ENCODE peak calls at places on chromosomes 11 and 22, in six cellular contexts. One of them, this sample, is unnamed.
A peak's percentile ranks its signal among the peaks of the same experiment; 100 is the strongest.

GRCh38 chr22:19179472-19180048 is 1.0 kb upstream of the SLC25A1 start:
- DNase-seq in upper lobe of right lung: peak; percentile 89
- DNase-seq in WERI-Rb-1: peak; percentile 83
- DNase-seq in PC-9: peak; percentile 76
- DNase-seq in endodermal cell: peak; percentile 92
- DNase-seq in cardiac muscle cell: peak; percentile 83
- DNase-seq in this sample: peak; percentile 37

GRCh38 chr22:38271927-38272372 is 860 bp downstream of the TMEM184B start:
- DNase-seq in WERI-Rb-1: no peak
- DNase-seq in upper lobe of right lung: peak; percentile 81
- DNase-seq in cardiac muscle cell: no peak
- DNase-seq in endodermal cell: peak; percentile 76
- DNase-seq in PC-9: peak; percentile 68
- DNase-seq in this sample: no peak

GRCh38 chr11:40306938-40307548 is 1152.4 kb downstream of the LRRC4C start:
- DNase-seq in PC-9: no peak
- DNase-seq in endodermal cell: peak; percentile 52
- DNase-seq in WERI-Rb-1: no peak
- DNase-seq in cardiac muscle cell: peak; percentile 56
- DNase-seq in upper lobe of right lung: no peak
- DNase-seq in this sample: no peak

GRCh38 chr11:25859776-25860175 is 472.2 kb upstream of the ANO3 start:
- DNase-seq in cardiac muscle cell: no peak
- DNase-seq in upper lobe of right lung: no peak
- DNase-seq in WERI-Rb-1: no peak
- DNase-seq in endodermal cell: no peak
- DNase-seq in PC-9: no peak
- DNase-seq in this sample: no peak

GRCh38 chr11:125275905-125276634 is 111.5 kb downstream of the PKNOX2 start:
- DNase-seq in endodermal cell: no peak
- DNase-seq in cardiac muscle cell: no peak
- DNase-seq in upper lobe of right lung: no peak
- DNase-seq in WERI-Rb-1: no peak
- DNase-seq in PC-9: no peak
- DNase-seq in this sample: no peak

GRCh38 chr22:20431520-20432237 is 5.9 kb downstream of the SCARF2 start:
- DNase-seq in endodermal cell: peak; percentile 76
- DNase-seq in PC-9: no peak
- DNase-seq in WERI-Rb-1: peak; percentile 79
- DNase-seq in upper lobe of right lung: peak; percentile 65
- DNase-seq in cardiac muscle cell: no peak
- DNase-seq in this sample: no peak

GRCh38 chr11:15055620-15056356 is 17.6 kb upstream of the CALCB start:
- DNase-seq in endodermal cell: no peak
- DNase-seq in upper lobe of right lung: no peak
- DNase-seq in cardiac muscle cell: no peak
- DNase-seq in WERI-Rb-1: no peak
- DNase-seq in PC-9: no peak
- DNase-seq in this sample: peak; percentile 51

GRCh38 chr11:87298155-87298554 is 260.4 kb downstream of the TMEM135 start:
- DNase-seq in WERI-Rb-1: no peak
- DNase-seq in endodermal cell: no peak
- DNase-seq in PC-9: no peak
- DNase-seq in upper lobe of right lung: no peak
- DNase-seq in cardiac muscle cell: no peak
- DNase-seq in this sample: no peak

GRCh38 chr11:72238040-72238450 is 5.9 kb downstream of the PHOX2A start:
- DNase-seq in endodermal cell: peak; percentile 97
- DNase-seq in upper lobe of right lung: peak; percentile 86
- DNase-seq in PC-9: peak; percentile 46
- DNase-seq in cardiac muscle cell: peak; percentile 84
- DNase-seq in WERI-Rb-1: peak; percentile 77
- DNase-seq in this sample: no peak

GRCh38 chr22:26489447-26490036 is 5.9 kb downstream of the SRRD start:
- DNase-seq in upper lobe of right lung: no peak
- DNase-seq in WERI-Rb-1: no peak
- DNase-seq in cardiac muscle cell: no peak
- DNase-seq in PC-9: no peak
- DNase-seq in endodermal cell: no peak
- DNase-seq in this sample: no peak

GRCh38 chr22:31199187-31199586 is 12.9 kb upstream of the LIMK2 start:
- DNase-seq in WERI-Rb-1: no peak
- DNase-seq in PC-9: no peak
- DNase-seq in endodermal cell: peak; percentile 59
- DNase-seq in cardiac muscle cell: no peak
- DNase-seq in upper lobe of right lung: no peak
- DNase-seq in this sample: no peak

GRCh38 chr22:19986410-19987341 is 29.9 kb downstream of the ARVCF start:
- DNase-seq in endodermal cell: peak; percentile 93
- DNase-seq in cardiac muscle cell: peak; percentile 89
- DNase-seq in upper lobe of right lung: peak; percentile 91
- DNase-seq in PC-9: peak; percentile 41
- DNase-seq in WERI-Rb-1: peak; percentile 85
- DNase-seq in this sample: no peak

GRCh38 chr22:27531782-27532530 is 269.6 kb downstream of the MN1 start:
- DNase-seq in cardiac muscle cell: peak; percentile 24
- DNase-seq in upper lobe of right lung: no peak
- DNase-seq in endodermal cell: no peak
- DNase-seq in PC-9: no peak
- DNase-seq in WERI-Rb-1: no peak
- DNase-seq in this sample: peak; percentile 67

GRCh38 chr11:44673691-44674090 is 53.1 kb upstream of the TSPAN18 start:
- DNase-seq in upper lobe of right lung: no peak
- DNase-seq in PC-9: no peak
- DNase-seq in cardiac muscle cell: no peak
- DNase-seq in WERI-Rb-1: no peak
- DNase-seq in endodermal cell: no peak
- DNase-seq in this sample: no peak

GRCh38 chr11:8332196-8332595 is 68.5 kb upstream of the LMO1 start:
- DNase-seq in cardiac muscle cell: no peak
- DNase-seq in endodermal cell: no peak
- DNase-seq in WERI-Rb-1: no peak
- DNase-seq in upper lobe of right lung: no peak
- DNase-seq in PC-9: no peak
- DNase-seq in this sample: no peak

GRCh38 chr22:43277987-43278601 is 65.1 kb downstream of the SCUBE1 start:
- DNase-seq in PC-9: no peak
- DNase-seq in upper lobe of right lung: no peak
- DNase-seq in endodermal cell: peak; percentile 60
- DNase-seq in cardiac muscle cell: no peak
- DNase-seq in WERI-Rb-1: no peak
- DNase-seq in this sample: no peak

GRCh38 chr22:46087816-46088277 is 62.5 kb upstream of the PPARA start:
- DNase-seq in endodermal cell: no peak
- DNase-seq in cardiac muscle cell: no peak
- DNase-seq in upper lobe of right lung: peak; percentile 84
- DNase-seq in PC-9: no peak
- DNase-seq in WERI-Rb-1: peak; percentile 26
- DNase-seq in this sample: no peak

GRCh38 chr11:19428206-19429001 is 187.7 kb upstream of the E2F8 start:
- DNase-seq in endodermal cell: no peak
- DNase-seq in WERI-Rb-1: peak; percentile 14
- DNase-seq in upper lobe of right lung: no peak
- DNase-seq in cardiac muscle cell: no peak
- DNase-seq in PC-9: peak; percentile 92
- DNase-seq in this sample: no peak

GRCh38 chr22:18152519-18152918 is 2.5 kb downstream of the USP18 start:
- DNase-seq in upper lobe of right lung: peak; percentile 37
- DNase-seq in WERI-Rb-1: no peak
- DNase-seq in cardiac muscle cell: no peak
- DNase-seq in endodermal cell: no peak
- DNase-seq in PC-9: no peak
- DNase-seq in this sample: no peak

GRCh38 chr22:49155039-49155808 is 672.4 kb downstream of the BRD1 start:
- DNase-seq in upper lobe of right lung: no peak
- DNase-seq in cardiac muscle cell: peak; percentile 18
- DNase-seq in endodermal cell: no peak
- DNase-seq in PC-9: no peak
- DNase-seq in WERI-Rb-1: no peak
- DNase-seq in this sample: no peak

GRCh38 chr11:9568854-9569587 is 4.4 kb upstream of the WEE1 start:
- DNase-seq in PC-9: peak; percentile 97
- DNase-seq in cardiac muscle cell: peak; percentile 50
- DNase-seq in upper lobe of right lung: no peak
- DNase-seq in WERI-Rb-1: no peak
- DNase-seq in endodermal cell: peak; percentile 84
- DNase-seq in this sample: peak; percentile 92

GRCh38 chr22:41574847-41575381 is 14.1 kb downstream of the CSDC2 start:
- DNase-seq in WERI-Rb-1: no peak
- DNase-seq in upper lobe of right lung: peak; percentile 73
- DNase-seq in PC-9: no peak
- DNase-seq in endodermal cell: no peak
- DNase-seq in cardiac muscle cell: no peak
- DNase-seq in this sample: no peak

GRCh38 chr22:28710112-28710888 is 30.7 kb upstream of the TTC28 start:
- DNase-seq in WERI-Rb-1: no peak
- DNase-seq in cardiac muscle cell: no peak
- DNase-seq in upper lobe of right lung: no peak
- DNase-seq in endodermal cell: no peak
- DNase-seq in PC-9: peak; percentile 74
- DNase-seq in this sample: no peak

GRCh38 chr11:126654886-126655806 is 299.7 kb downstream of the ST3GAL4 start:
- DNase-seq in endodermal cell: no peak
- DNase-seq in PC-9: no peak
- DNase-seq in cardiac muscle cell: no peak
- DNase-seq in WERI-Rb-1: no peak
- DNase-seq in upper lobe of right lung: no peak
- DNase-seq in this sample: no peak

GRCh38 chr22:48696371-48696770 is 1131.3 kb downstream of the BRD1 start:
- DNase-seq in cardiac muscle cell: no peak
- DNase-seq in WERI-Rb-1: no peak
- DNase-seq in upper lobe of right lung: no peak
- DNase-seq in PC-9: no peak
- DNase-seq in endodermal cell: no peak
- DNase-seq in this sample: no peak

GRCh38 chr11:22713336-22713735 is 46.9 kb downstream of the GAS2 start:
- DNase-seq in endodermal cell: no peak
- DNase-seq in WERI-Rb-1: no peak
- DNase-seq in upper lobe of right lung: no peak
- DNase-seq in cardiac muscle cell: no peak
- DNase-seq in PC-9: no peak
- DNase-seq in this sample: no peak

GRCh38 chr11:3051435-3052108 is 5.7 kb downstream of the CARS1 start:
- DNase-seq in WERI-Rb-1: peak; percentile 27
- DNase-seq in PC-9: no peak
- DNase-seq in upper lobe of right lung: no peak
- DNase-seq in cardiac muscle cell: no peak
- DNase-seq in endodermal cell: no peak
- DNase-seq in this sample: no peak
- H3K4me3 ChIP-seq in WERI-Rb-1: no peak overlapping the region
- H3K4me3 ChIP-seq in PC-9: no peak overlapping the region
- H3K4me3 ChIP-seq in upper lobe of right lung: no peak overlapping the region
- H3K4me3 ChIP-seq in cardiac muscle cell: no peak overlapping the region
- H3K4me3 ChIP-seq in endodermal cell: no peak overlapping the region
- H3K4me3 ChIP-seq in this sample: no peak overlapping the region

GRCh38 chr22:32413715-32414114 is 1.7 kb upstream of the RTCB start:
- DNase-seq in endodermal cell: no peak
- DNase-seq in upper lobe of right lung: no peak
- DNase-seq in WERI-Rb-1: no peak
- DNase-seq in PC-9: no peak
- DNase-seq in cardiac muscle cell: peak; percentile 5
- DNase-seq in this sample: no peak

GRCh38 chr22:32416556-32417085 is 4.6 kb upstream of the RTCB start:
- DNase-seq in cardiac muscle cell: no peak
- DNase-seq in WERI-Rb-1: no peak
- DNase-seq in upper lobe of right lung: no peak
- DNase-seq in endodermal cell: no peak
- DNase-seq in PC-9: no peak
- DNase-seq in this sample: no peak

GRCh38 chr22:32422062-32422461 is 10.0 kb upstream of the RTCB start:
- DNase-seq in cardiac muscle cell: no peak
- DNase-seq in upper lobe of right lung: no peak
- DNase-seq in endodermal cell: no peak
- DNase-seq in PC-9: peak; percentile 44
- DNase-seq in WERI-Rb-1: no peak
- DNase-seq in this sample: no peak

GRCh38 chr22:32421484-32421883 is 9.4 kb upstream of the RTCB start:
- DNase-seq in upper lobe of right lung: no peak
- DNase-seq in endodermal cell: no peak
- DNase-seq in WERI-Rb-1: no peak
- DNase-seq in PC-9: no peak
- DNase-seq in cardiac muscle cell: no peak
- DNase-seq in this sample: no peak

DNA sequence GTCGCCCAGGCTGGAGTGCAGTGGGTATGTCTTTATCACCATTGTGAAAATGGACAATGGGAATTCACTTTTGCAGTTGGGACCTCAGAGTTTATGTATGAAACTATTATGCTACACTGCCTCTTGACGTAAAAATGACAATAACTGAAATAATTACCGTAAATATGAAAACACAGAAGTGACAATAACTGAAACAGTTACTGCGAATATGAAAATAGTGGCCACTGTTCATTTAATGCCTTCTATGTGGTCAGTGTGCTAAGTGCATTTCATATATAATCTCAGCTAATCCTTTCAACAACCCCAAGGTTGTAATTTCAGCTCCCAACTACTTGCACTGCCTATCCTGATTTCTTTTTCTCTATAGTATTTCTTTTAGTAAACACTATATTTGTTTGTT is 5.9 kb upstream of the RTCB start:
- DNase-seq in WERI-Rb-1: no peak
- DNase-seq in cardiac muscle cell: no peak
- DNase-seq in upper lobe of right lung: no peak
- DNase-seq in PC-9: no peak
- DNase-seq in endodermal cell: no peak
- DNase-seq in this sample: no peak
- H3K27me3 ChIP-seq in WERI-Rb-1: peaks cover 31% of the 10 kb centered on the region
- H3K27me3 ChIP-seq in cardiac muscle cell: peaks cover 49% of the 10 kb centered on the region
- H3K27me3 ChIP-seq in upper lobe of right lung: peaks cover 14% of the 10 kb centered on the region
- H3K27me3 ChIP-seq in PC-9: peaks cover 74% of the 10 kb centered on the region
- H3K27me3 ChIP-seq in endodermal cell: peaks cover 44% of the 10 kb centered on the region
- H3K27me3 ChIP-seq in this sample: peaks cover 7% of the 10 kb centered on the region

GRCh38 chr11:67615455-67616430 is 9.0 kb downstream of the NDUFV1 start:
- DNase-seq in WERI-Rb-1: peak; percentile 66
- DNase-seq in upper lobe of right lung: peak; percentile 78
- DNase-seq in cardiac muscle cell: peak; percentile 65
- DNase-seq in endodermal cell: peak; percentile 92
- DNase-seq in PC-9: peak; percentile 46
- DNase-seq in this sample: no peak
- TF ChIP-seq CTCF in WERI-Rb-1: peak; percentile 89
- TF ChIP-seq CTCF in upper lobe of right lung: peak; percentile 47
- TF ChIP-seq CTCF in cardiac muscle cell: peak; percentile 55
- TF ChIP-seq CTCF in endodermal cell: peak; percentile 84
- TF ChIP-seq CTCF in PC-9: peak; percentile 72
- TF ChIP-seq CTCF in this sample: peak; percentile 66

DNA sequence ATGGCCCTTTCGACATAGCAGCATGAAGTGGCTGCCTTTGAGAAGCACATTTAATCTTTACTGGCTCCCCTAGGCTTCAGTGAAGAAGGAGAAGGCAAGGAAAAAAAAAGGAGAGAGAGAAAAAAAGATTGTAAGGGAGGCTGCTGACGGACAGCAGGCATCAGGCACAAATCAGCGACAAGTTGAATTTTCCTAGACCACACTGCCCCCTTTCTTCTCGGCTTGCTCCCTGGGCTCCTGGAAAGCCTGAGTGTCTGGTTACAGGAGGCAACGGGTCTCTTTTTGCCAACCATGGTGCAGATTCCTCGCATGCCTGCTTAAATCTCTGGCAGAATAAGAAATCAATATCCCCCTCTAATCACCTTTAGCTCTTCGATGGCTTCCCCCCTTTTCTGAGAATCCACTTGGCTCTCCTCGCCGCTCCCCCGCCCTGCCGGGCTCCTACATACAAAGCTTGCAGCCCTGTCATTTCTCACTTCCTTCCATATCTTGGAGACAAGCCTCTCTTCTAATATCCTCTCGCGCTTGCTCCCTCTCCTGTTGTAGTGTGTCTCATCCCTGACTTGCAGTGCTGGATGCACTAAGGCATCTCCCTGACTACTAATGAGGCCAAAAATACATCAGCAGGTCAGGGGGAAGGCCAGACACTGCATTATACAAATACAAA is 14.3 kb downstream of the BLID start:
- DNase-seq in upper lobe of right lung: no peak
- DNase-seq in PC-9: no peak
- DNase-seq in WERI-Rb-1: peak; percentile 52
- DNase-seq in cardiac muscle cell: peak; percentile 87
- DNase-seq in endodermal cell: peak; percentile 91
- DNase-seq in this sample: peak; percentile 32
- H3K4me3 ChIP-seq in upper lobe of right lung: peak overlapping the region; percentile 47
- H3K4me3 ChIP-seq in PC-9: no peak overlapping the region
- H3K4me3 ChIP-seq in WERI-Rb-1: no peak overlapping the region
- H3K4me3 ChIP-seq in cardiac muscle cell: peak overlapping the region; percentile 61
- H3K4me3 ChIP-seq in endodermal cell: peak overlapping the region; percentile 12
- H3K4me3 ChIP-seq in this sample: peak overlapping the region; percentile 50

This sample was measured in kidney epithelial cell.